ENCODE peak calls at places on chromosomes 7 and 10, in six cellular contexts. P, F, W, D, M and K are unnamed samples.

GRCh38 chr7:66211429-66211828 is 6.3 kb downstream of the TPST1 start:
- DNase-seq in P (peak), F (no peak), W (no peak), D (no peak), M (peak), K (no peak)

GRCh38 chr10:131667561-131667960 is 233.2 kb upstream of the PPP2R2D start:
- DNase-seq in P (no peak), F (no peak), W (no peak), D (no peak), M (peak), K (no peak)

GRCh38 chr10:43170491-43170890 is 32.2 kb downstream of the CSGALNACT2 start:
- DNase-seq in P (peak), F (peak), W (no peak), D (no peak), M (no peak), K (no peak)

GRCh38 chr10:62894156-62894555 is 78.0 kb upstream of the EGR2 start:
- DNase-seq in P (no peak), F (no peak), W (no peak), D (no peak), M (no peak), K (no peak)

GRCh38 chr10:33005322-33006282 is 47.6 kb upstream of the ITGB1 start:
- DNase-seq in P (peak), F (peak), W (peak), D (peak), M (peak), K (peak)

GRCh38 chr10:48572414-48572813 is 32.5 kb downstream of the ARHGAP22 start:
- DNase-seq in P (peak), F (no peak), W (no peak), D (no peak), M (no peak), K (no peak)

GRCh38 chr7:81111781-81112540 is 193.1 kb upstream of the SEMA3C start:
- DNase-seq in P (peak), F (peak), W (no peak), D (no peak), M (no peak), K (no peak)

GRCh38 chr7:96330193-96330592 is 8.3 kb upstream of the SLC25A13 start:
- DNase-seq in P (no peak), F (no peak), W (no peak), D (peak), M (no peak), K (no peak)

GRCh38 chr7:1768835-1769234 is 98.8 kb downstream of the ELFN1 start:
- DNase-seq in P (no peak), F (peak), W (no peak), D (no peak), M (no peak), K (no peak)

GRCh38 chr10:114905450-114905849 is 32.5 kb upstream of the TRUB1 start:
- DNase-seq in P (peak), F (no peak), W (no peak), D (no peak), M (no peak), K (no peak)

GRCh38 chr7:97004237-97004930 is 969 bp upstream of the DLX6 start:
- DNase-seq in P (no peak), F (no peak), W (no peak), D (no peak), M (no peak), K (no peak)

GRCh38 chr10:124703778-124704427 is 40.3 kb downstream of the FAM53B start:
- DNase-seq in P (no peak), F (no peak), W (peak), D (no peak), M (no peak), K (no peak)

GRCh38 chr10:130025326-130025725 is 61.3 kb upstream of the EBF3 start:
- DNase-seq in P (no peak), F (no peak), W (no peak), D (no peak), M (no peak), K (no peak)

GRCh38 chr7:38558786-38559185 is 72.4 kb downstream of the AMPH start:
- DNase-seq in P (peak), F (no peak), W (no peak), D (no peak), M (no peak), K (no peak)

GRCh38 chr7:36440880-36441279 is 51.2 kb downstream of the ANLN start:
- DNase-seq in P (peak), F (peak), W (peak), D (no peak), M (no peak), K (no peak)

GRCh38 chr10:27893320-27894014 is 105.4 kb downstream of the ODAD2 start:
- DNase-seq in P (peak), F (no peak), W (no peak), D (no peak), M (no peak), K (no peak)

GRCh38 chr10:121804460-121804859 is 123.4 kb downstream of the ATE1 start:
- DNase-seq in P (peak), F (no peak), W (no peak), D (no peak), M (no peak), K (no peak)

GRCh38 chr7:17530741-17531417 is 232.4 kb downstream of the AHR start:
- DNase-seq in P (peak), F (peak), W (peak), D (no peak), M (no peak), K (no peak)

GRCh38 chr7:73844848-73845460 is 2.6 kb upstream of the METTL27 start:
- DNase-seq in P (peak), F (no peak), W (no peak), D (no peak), M (no peak), K (no peak)

GRCh38 chr7:121447191-121447920 is 51.2 kb upstream of the FAM3C start:
- DNase-seq in P (no peak), F (no peak), W (no peak), D (no peak), M (no peak), K (no peak)

GRCh38 chr7:20651960-20652544 is 36.6 kb downstream of the ABCB5 start:
- DNase-seq in P (no peak), F (no peak), W (peak), D (no peak), M (no peak), K (no peak)

GRCh38 chr7:90655566-90655965 is 59.4 kb downstream of the CDK14 start:
- DNase-seq in P (peak), F (no peak), W (no peak), D (no peak), M (no peak), K (no peak)

GRCh38 chr10:130141460-130141859 is 5.3 kb downstream of the GLRX3 start:
- DNase-seq in P (peak), F (no peak), W (no peak), D (no peak), M (no peak), K (no peak)

GRCh38 chr7:41918597-41918996 is 215.7 kb upstream of the INHBA start:
- DNase-seq in P (peak), F (no peak), W (no peak), D (no peak), M (no peak), K (no peak)

GRCh38 chr7:117774943-117775342 is 98.3 kb downstream of the CTTNBP2 start:
- DNase-seq in P (no peak), F (no peak), W (no peak), D (no peak), M (no peak), K (no peak)

GRCh38 chr7:130814753-130815152 is 80.7 kb upstream of the KLF14 start:
- DNase-seq in P (peak), F (peak), W (peak), D (no peak), M (no peak), K (no peak)

GRCh38 chr10:124728071-124728829 is 15.9 kb downstream of the FAM53B start:
- DNase-seq in P (peak), F (peak), W (peak), D (no peak), M (peak), K (peak)

GRCh38 chr10:133438711-133439273 is 14.4 kb upstream of the SPRN start:
- DNase-seq in P (no peak), F (peak), W (peak), D (no peak), M (no peak), K (no peak)

GRCh38 chr10:34434119-34434594 is 380.9 kb downstream of the PARD3 start:
- DNase-seq in P (peak), F (no peak), W (no peak), D (no peak), M (no peak), K (no peak)

GRCh38 chr10:28734940-28735759 is 57.8 kb downstream of the BAMBI start:
- DNase-seq in P (peak), F (peak), W (no peak), D (no peak), M (no peak), K (no peak)

GRCh38 chr10:130394832-130395231 is 258.6 kb downstream of the GLRX3 start:
- DNase-seq in P (no peak), F (no peak), W (no peak), D (no peak), M (no peak), K (no peak)

GRCh38 chr7:134788191-134788590 is 8.8 kb downstream of the CALD1 start:
- DNase-seq in P (no peak), F (no peak), W (no peak), D (no peak), M (no peak), K (no peak)

GRCh38 chr7:66399566-66399965 is 194.4 kb downstream of the TPST1 start:
- DNase-seq in P (no peak), F (no peak), W (no peak), D (no peak), M (no peak), K (no peak)

GRCh38 chr7:111855161-111855841 is 293.0 kb upstream of the IMMP2L start:
- DNase-seq in P (peak), F (peak), W (peak), D (peak), M (no peak), K (peak)

GRCh38 chr10:22447068-22447467 is 101.8 kb downstream of the SPAG6 start:
- DNase-seq in P (no peak), F (no peak), W (no peak), D (no peak), M (no peak), K (no peak)

GRCh38 chr7:84446991-84447480 is 252.4 kb upstream of the SEMA3A start:
- DNase-seq in P (no peak), F (no peak), W (no peak), D (no peak), M (no peak), K (no peak)

GRCh38 chr10:72502581-72502980 is 123.3 kb downstream of the MICU1 start:
- DNase-seq in P (peak), F (no peak), W (no peak), D (no peak), M (no peak), K (no peak)

GRCh38 chr7:137916564-137916963 is 69.8 kb upstream of the DGKI start:
- DNase-seq in P (no peak), F (no peak), W (peak), D (no peak), M (no peak), K (no peak)
- H3K4me3 ChIP-seq in P (no peak), F (no peak), W (peak), D (no peak), M (no peak), K (no peak)

DNA sequence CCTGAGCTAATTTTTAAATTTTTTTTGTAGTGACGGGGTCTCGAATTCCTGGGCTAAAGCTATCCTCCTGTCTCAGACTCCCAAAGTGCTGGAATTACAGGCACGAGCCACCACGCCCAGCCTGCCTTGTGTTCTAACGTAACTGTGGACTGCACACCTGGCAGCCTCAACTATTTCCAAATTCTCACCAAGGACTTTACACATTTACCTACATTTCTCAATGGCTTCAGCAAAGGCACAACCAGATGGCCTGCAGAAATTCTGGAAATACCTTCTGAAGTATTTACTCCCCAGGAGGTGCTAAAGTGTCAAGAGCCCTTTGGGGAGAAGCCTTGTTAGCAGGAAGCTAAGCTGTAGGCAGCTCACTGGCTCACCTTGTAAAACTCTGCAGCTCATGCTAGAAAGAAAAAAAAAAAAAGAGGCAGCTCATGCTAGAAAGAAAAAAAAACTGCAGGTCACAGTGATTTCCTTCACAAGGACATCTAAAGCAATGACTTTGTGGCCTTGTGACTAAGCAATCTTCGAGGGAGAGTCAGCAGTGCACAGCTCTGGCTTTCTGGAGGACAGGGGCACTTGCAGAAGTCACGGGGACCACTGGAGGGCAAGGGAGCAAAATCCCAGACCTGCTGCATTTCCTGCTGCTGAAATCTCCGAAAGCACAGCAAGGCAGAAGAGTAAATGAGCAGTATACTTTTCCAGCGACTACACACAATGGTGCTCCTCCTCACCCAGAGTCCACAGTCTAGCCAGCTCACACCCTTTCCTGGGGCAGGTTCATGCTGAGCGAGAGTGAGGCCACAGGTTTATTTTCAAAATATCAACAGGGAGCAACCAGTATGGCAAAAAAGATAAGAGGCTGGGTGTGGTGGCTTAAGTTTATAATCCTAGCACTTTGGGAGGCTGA is 40.4 kb downstream of the BAIAP2L1 start:
- DNase-seq in P (no peak), F (peak), W (no peak), D (no peak), M (peak), K (peak)
- H3K27ac ChIP-seq in P (no peak), F (peak), W (no peak), D (no peak), M (peak), K (peak)

GRCh38 chr7:21916629-21917028 is 29.1 kb downstream of the CDCA7L start:
- DNase-seq in P (no peak), F (peak), W (no peak), D (no peak), M (no peak), K (no peak)
- H3K4me3 ChIP-seq in P (no peak), F (no peak), W (no peak), D (no peak), M (no peak), K (no peak)

GRCh38 chr10:119209736-119210355 is 2.5 kb downstream of the GRK5 start:
- DNase-seq in P (peak), F (no peak), W (no peak), D (no peak), M (no peak), K (no peak)

GRCh38 chr10:119209050-119209735 is 1.8 kb downstream of the GRK5 start:
- DNase-seq in P (peak), F (peak), W (peak), D (no peak), M (peak), K (peak)

GRCh38 chr10:119210633-119211032 is 3.3 kb downstream of the GRK5 start:
- DNase-seq in P (no peak), F (no peak), W (no peak), D (no peak), M (no peak), K (no peak)

GRCh38 chr10:119211625-119212441 is 4.5 kb downstream of the GRK5 start:
- DNase-seq in P (no peak), F (peak), W (peak), D (no peak), M (no peak), K (no peak)

DNA sequence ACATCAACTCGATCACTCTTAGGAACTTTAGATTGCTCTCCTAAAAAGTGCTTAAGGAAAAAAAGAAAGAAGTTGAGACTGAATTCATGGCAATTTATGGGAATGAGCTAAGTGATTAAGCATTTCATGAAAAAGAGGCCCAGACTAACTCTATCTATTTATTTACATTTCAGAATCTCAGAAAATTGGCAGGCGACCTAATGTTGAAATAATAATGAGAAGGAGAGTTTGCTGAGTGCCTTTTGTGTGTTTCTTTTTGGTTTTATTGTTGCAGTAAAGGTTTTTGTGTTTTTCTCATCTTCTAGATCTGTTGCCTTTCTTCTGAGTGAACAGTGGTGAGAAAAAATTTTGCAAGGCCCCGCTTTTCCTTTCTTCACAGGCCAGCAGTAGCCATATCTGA is 3.8 kb downstream of the GRK5 start:
- DNase-seq in P (peak), F (no peak), W (no peak), D (no peak), M (no peak), K (no peak)
- H3K27ac ChIP-seq in P (peak), F (no peak), W (peak), D (peak), M (peak), K (peak)